ENCODE peak calls at places on chromosomes 3 and 15, in nine cellular contexts. M is coronary artery, K is mammary epithelial cell, P is WERI-Rb-1, W is HL-60, B is dorsolateral prefrontal cortex, H is neural progenitor cell, I is IMR-90, V is left ventricle myocardium inferior. E is an unnamed sample.

GRCh38 chr3:118838871-118839270 is 195.8 kb downstream of the IGSF11 start:
- DNase-seq in P (no peak), K (no peak), B (no peak), W (no peak), M (no peak), V (no peak), H (no peak), I (no peak), E (no peak)

GRCh38 chr3:175416600-175416999 is 557.5 kb downstream of the NAALADL2 start:
- DNase-seq in M (no peak), K (no peak), I (no peak), V (no peak), B (no peak), H (no peak), W (no peak), P (no peak), E (no peak)

GRCh38 chr3:21893250-21893649 is 142.2 kb upstream of the ZNF385D start:
- DNase-seq in I (peak; percentile 17), P (no peak), H (no peak), W (no peak), B (no peak), V (no peak), K (no peak), M (no peak), E (no peak)

GRCh38 chr15:81558056-81558455 is 184.0 kb upstream of the TMC3 start:
- DNase-seq in V (no peak), I (no peak), M (no peak), P (no peak), H (no peak), W (no peak), B (no peak), K (no peak), E (no peak)

GRCh38 chr15:74725845-74726773 is 781 bp upstream of the CYP1A1 start:
- DNase-seq in M (no peak), H (peak; percentile 79), P (peak; percentile 56), I (no peak), B (peak; percentile 20), W (peak; percentile 52), V (peak; percentile 37), K (peak; percentile 16), E (no peak)

GRCh38 chr3:43455233-43455632 is 166.6 kb downstream of the ANO10 start:
- DNase-seq in I (peak; percentile 76), P (no peak), V (no peak), K (peak; percentile 62), M (no peak), W (no peak), H (no peak), B (no peak), E (peak; percentile 12)

GRCh38 chr3:51388286-51389029 is 2.6 kb upstream of the RBM15B start:
- DNase-seq in I (peak; percentile 20), M (peak; percentile 64), B (no peak), V (no peak), K (peak; percentile 79), W (no peak), H (no peak), P (no peak), E (peak; percentile 71)

GRCh38 chr3:167852216-167852615 is 116.7 kb downstream of the SERPINI1 start:
- DNase-seq in W (no peak), B (no peak), M (no peak), V (no peak), I (peak; percentile 10), P (no peak), K (no peak), H (no peak), E (no peak)

GRCh38 chr3:133851266-133851906 is 44.3 kb downstream of the RAB6B start:
- DNase-seq in I (no peak), W (no peak), B (no peak), V (no peak), K (no peak), H (no peak), M (no peak), P (no peak), E (no peak)

GRCh38 chr3:63933459-63933858 is 21.3 kb upstream of the SCAANT1 start:
- DNase-seq in B (no peak), M (no peak), V (no peak), I (no peak), K (no peak), W (no peak), H (no peak), P (no peak), E (no peak)

GRCh38 chr3:197202694-197203093 is 95.7 kb downstream of the DLG1 start:
- DNase-seq in H (no peak), V (no peak), M (no peak), W (no peak), I (no peak), K (no peak), P (no peak), B (no peak), E (no peak)

GRCh38 chr3:156915372-156915771 is 89.2 kb downstream of the LEKR1 start:
- DNase-seq in H (no peak), W (no peak), I (no peak), B (no peak), V (no peak), P (no peak), K (no peak), M (no peak), E (no peak)

GRCh38 chr15:93196136-93196670 is 107.2 kb upstream of the RGMA start:
- DNase-seq in H (no peak), M (no peak), V (no peak), K (no peak), P (no peak), B (no peak), I (no peak), W (peak; percentile 17), E (no peak)

GRCh38 chr3:131717493-131717892 is 214.7 kb upstream of the MRPL3 start:
- DNase-seq in V (no peak), I (no peak), H (no peak), M (no peak), W (no peak), K (no peak), B (no peak), P (no peak), E (no peak)

GRCh38 chr15:70047386-70048195 is 50.1 kb downstream of the TLE3 start:
- DNase-seq in B (no peak), P (peak; percentile 81), K (no peak), H (no peak), V (no peak), M (no peak), I (peak; percentile 18), W (no peak), E (no peak)

GRCh38 chr3:157029365-157029790 is 130.6 kb downstream of the CCNL1 start:
- DNase-seq in V (no peak), I (no peak), B (no peak), P (no peak), M (no peak), W (no peak), H (no peak), K (no peak), E (no peak)

GRCh38 chr3:53941174-53941573 is 49.5 kb upstream of the SELENOK start:
- DNase-seq in K (peak; percentile 44), B (no peak), M (no peak), P (no peak), W (no peak), V (no peak), I (peak; percentile 47), H (no peak), E (no peak)

GRCh38 chr15:51579012-51579411 is 43.6 kb downstream of the DMXL2 start:
- DNase-seq in H (no peak), W (no peak), V (no peak), P (no peak), K (no peak), B (no peak), I (no peak), M (no peak), E (no peak)

GRCh38 chr15:92848852-92849598 is 51.1 kb upstream of the CHD2 start:
- DNase-seq in M (no peak), P (no peak), H (no peak), V (no peak), B (no peak), I (peak; percentile 94), K (no peak), W (peak; percentile 56), E (no peak)

GRCh38 chr15:88803241-88803919 is at the start of gene ACAN:
- DNase-seq in I (no peak), M (no peak), B (no peak), W (no peak), K (no peak), P (peak; percentile 20), V (no peak), H (peak; percentile 78), E (no peak)
- H3K27ac ChIP-seq in I (no peak within 1 kb of the TSS), M (no peak within 1 kb of the TSS), B (no peak within 1 kb of the TSS), W (no peak within 1 kb of the TSS), K (no peak within 1 kb of the TSS), P (no peak within 1 kb of the TSS), V (no peak within 1 kb of the TSS), H (no peak within 1 kb of the TSS), E (no peak within 1 kb of the TSS)

GRCh38 chr3:113265281-113265680 is 53.9 kb downstream of the BOC start:
- DNase-seq in M (no peak), H (peak; percentile 49), V (no peak), K (no peak), B (no peak), I (no peak), P (no peak), W (no peak), E (no peak)
- H3K27ac ChIP-seq in M (no peak overlapping the region), H (peak overlapping the region; percentile 97), V (no peak overlapping the region), K (no peak overlapping the region), B (no peak overlapping the region), I (no peak overlapping the region), P (peak overlapping the region; percentile 83), W (no peak overlapping the region), E (no peak overlapping the region)

GRCh38 chr3:15017191-15017590 is 47.9 kb downstream of the MRPS25 start:
- DNase-seq in K (no peak), W (no peak), V (no peak), I (no peak), B (no peak), M (no peak), P (no peak), H (no peak), E (no peak)
- H3K27ac ChIP-seq in K (no peak overlapping the region), W (no peak overlapping the region), V (no peak overlapping the region), I (no peak overlapping the region), B (no peak overlapping the region), M (no peak overlapping the region), P (no peak overlapping the region), H (no peak overlapping the region), E (no peak overlapping the region)

GRCh38 chr3:186971578-186971977 is 41.3 kb downstream of the ST6GAL1 start:
- DNase-seq in P (no peak), K (no peak), V (no peak), B (no peak), W (no peak), I (no peak), H (no peak), M (peak; percentile 81), E (no peak)

GRCh38 chr3:186973702-186974101 is 43.4 kb downstream of the ST6GAL1 start:
- DNase-seq in B (no peak), K (no peak), P (no peak), I (no peak), V (no peak), M (no peak), H (no peak), W (no peak), E (no peak)

GRCh38 chr3:186966406-186966805 is 36.1 kb downstream of the ST6GAL1 start:
- DNase-seq in W (no peak), K (no peak), H (no peak), B (no peak), I (no peak), V (no peak), M (peak; percentile 49), P (no peak), E (no peak)

GRCh38 chr3:186967686-186968085 is 37.4 kb downstream of the ST6GAL1 start:
- DNase-seq in V (no peak), W (no peak), P (no peak), M (peak; percentile 72), B (no peak), K (no peak), H (no peak), I (no peak), E (no peak)

GRCh38 chr3:186969607-186970006 is 39.3 kb downstream of the ST6GAL1 start:
- DNase-seq in W (no peak), B (no peak), M (peak; percentile 43), H (no peak), K (no peak), V (no peak), P (no peak), I (no peak), E (no peak)
- H3K27ac ChIP-seq in W (no peak overlapping the region), B (no peak overlapping the region), M (peak overlapping the region; percentile 62), H (no peak overlapping the region), K (no peak overlapping the region), V (peak overlapping the region; percentile 97), P (no peak overlapping the region), I (no peak overlapping the region), E (no peak overlapping the region)

E was measured in epithelial cell of prostate.